ENCODE peak calls at places on chromosomes 7 and 10, in seven cellular contexts. T is mammary epithelial cell, P is A549, L is psoas muscle, Y is ovary, O is osteoblast, W is brain microvascular endothelial cell. Q is an unnamed sample.

GRCh38 chr7:128361463-128362441 is at the start of gene PRRT4:
- DNase-seq in W (no peak), Y (peak), O (peak), T (no peak), L (peak), P (peak), Q (no peak)

GRCh38 chr7:100489824-100490223 is 6.1 kb downstream of the NYAP1 start:
- DNase-seq in Y (peak), P (peak), O (peak), T (peak), L (no peak), W (peak), Q (no peak)

GRCh38 chr10:119680050-119680449 is 28.9 kb downstream of the BAG3 start:
- DNase-seq in Y (no peak), P (peak), O (peak), T (peak), L (no peak), W (peak), Q (no peak)

GRCh38 chr7:83514977-83515376 is 134.0 kb downstream of the SEMA3E start:
- DNase-seq in P (no peak), W (no peak), Y (no peak), L (no peak), O (no peak), T (no peak), Q (no peak)

GRCh38 chr7:37442268-37442667 is 6.4 kb downstream of the ELMO1 start:
- DNase-seq in Y (no peak), T (no peak), L (no peak), W (no peak), O (no peak), P (no peak), Q (no peak)

GRCh38 chr7:12403287-12404181 is at the start of gene VWDE:
- DNase-seq in Y (no peak), W (no peak), P (peak), T (peak), O (peak), L (no peak), Q (no peak)

GRCh38 chr7:77403957-77404356 is 12.2 kb downstream of the GSAP start:
- DNase-seq in P (no peak), Y (no peak), T (no peak), O (no peak), L (no peak), W (no peak), Q (no peak)

GRCh38 chr7:24764972-24765744 is 7.9 kb upstream of the GSDME start:
- DNase-seq in O (no peak), W (peak), L (no peak), Y (no peak), T (no peak), P (no peak), Q (no peak)

GRCh38 chr10:95784279-95784913 is 28.4 kb downstream of the ENTPD1 start:
- DNase-seq in W (no peak), P (no peak), Y (no peak), T (no peak), O (no peak), L (no peak), Q (no peak)

GRCh38 chr10:119818889-119819270 is 53.8 kb downstream of the MCMBP start:
- DNase-seq in P (no peak), Y (no peak), T (no peak), O (no peak), W (no peak), L (no peak), Q (no peak)

GRCh38 chr10:6138456-6138855 is 49.6 kb downstream of the RBM17 start:
- DNase-seq in P (no peak), Y (no peak), W (no peak), O (no peak), L (no peak), T (no peak), Q (no peak)

GRCh38 chr7:40916811-40917210 is 782.0 kb downstream of the SUGCT start:
- DNase-seq in T (no peak), Y (no peak), W (no peak), O (no peak), P (no peak), L (no peak), Q (no peak)

GRCh38 chr7:22156205-22156604 is 200.7 kb downstream of the RAPGEF5 start:
- DNase-seq in Y (no peak), P (peak), L (no peak), W (peak), O (peak), T (peak), Q (no peak)

GRCh38 chr7:3559178-3559765 is 258.2 kb downstream of the SDK1 start:
- DNase-seq in Y (peak), P (peak), W (peak), L (no peak), O (peak), T (peak), Q (no peak)

GRCh38 chr7:28778781-28779180 is 179.3 kb downstream of the TRIL start:
- DNase-seq in Y (no peak), L (no peak), O (no peak), P (no peak), W (no peak), T (no peak), Q (no peak)

GRCh38 chr7:71244023-71244422 is 112.1 kb downstream of the GALNT17 start:
- DNase-seq in T (no peak), P (no peak), Y (no peak), W (no peak), L (no peak), O (no peak), Q (no peak)

GRCh38 chr7:147879116-147879750 is 711.3 kb upstream of the C7orf33 start:
- DNase-seq in W (no peak), O (no peak), L (no peak), T (no peak), P (no peak), Y (no peak), Q (no peak)

GRCh38 chr10:106107711-106108110 is 1056.8 kb downstream of the SORCS1 start:
- DNase-seq in T (peak), Y (no peak), O (no peak), W (peak), L (no peak), P (no peak), Q (no peak)

GRCh38 chr7:27238979-27239779 is 3.4 kb upstream of the EVX1 start:
- DNase-seq in W (no peak), T (no peak), L (no peak), Y (no peak), O (no peak), P (no peak), Q (no peak)

GRCh38 chr7:15399446-15399845 is 162.4 kb downstream of the AGMO start:
- DNase-seq in W (no peak), P (no peak), Y (no peak), O (peak), L (no peak), T (no peak), Q (no peak)

GRCh38 chr7:138926241-138926612 is 55.0 kb downstream of the KIAA1549 start:
- DNase-seq in W (no peak), Y (no peak), L (no peak), P (no peak), O (no peak), T (no peak), Q (no peak)

GRCh38 chr10:521844-522243 is 167.6 kb downstream of the DIP2C start:
- DNase-seq in W (no peak), L (peak), Y (no peak), T (no peak), P (no peak), O (no peak), Q (no peak)

GRCh38 chr7:55568613-55569268 is 3.6 kb downstream of the VOPP1 start:
- DNase-seq in T (no peak), P (no peak), O (peak), L (no peak), W (no peak), Y (no peak), Q (no peak)

GRCh38 chr7:38539477-38540081 is 91.6 kb downstream of the AMPH start:
- DNase-seq in O (no peak), P (no peak), W (no peak), Y (no peak), T (no peak), L (no peak), Q (no peak)

GRCh38 chr10:50325449-50326188 is 74.3 kb upstream of the ASAH2 start:
- DNase-seq in T (peak), Y (peak), W (peak), P (peak), O (peak), L (peak), Q (peak)

GRCh38 chr10:126734957-126735356 is 64.5 kb upstream of the C10orf90 start:
- DNase-seq in P (no peak), O (no peak), T (peak), W (no peak), L (no peak), Y (no peak), Q (no peak)

GRCh38 chr10:120948889-120949382 is 97.8 kb downstream of the WDR11 start:
- DNase-seq in L (peak), Y (peak), T (peak), O (peak), P (no peak), W (peak), Q (peak)

GRCh38 chr7:27235387-27236052 is 7.1 kb upstream of the EVX1 start:
- DNase-seq in O (peak), T (peak), Y (peak), P (peak), L (no peak), W (peak), Q (no peak)

GRCh38 chr10:119216137-119216536 is 8.8 kb downstream of the GRK5 start:
- DNase-seq in W (no peak), T (no peak), O (no peak), Y (no peak), L (no peak), P (no peak), Q (no peak)

GRCh38 chr10:91907914-91908357 is 1.4 kb downstream of the FGFBP3 start:
- DNase-seq in Y (no peak), P (peak), O (peak), W (no peak), L (no peak), T (no peak), Q (no peak)

GRCh38 chr10:91907033-91907594 is 2.2 kb downstream of the FGFBP3 start:
- DNase-seq in O (no peak), L (no peak), P (no peak), T (no peak), W (no peak), Y (no peak), Q (no peak)

DNA sequence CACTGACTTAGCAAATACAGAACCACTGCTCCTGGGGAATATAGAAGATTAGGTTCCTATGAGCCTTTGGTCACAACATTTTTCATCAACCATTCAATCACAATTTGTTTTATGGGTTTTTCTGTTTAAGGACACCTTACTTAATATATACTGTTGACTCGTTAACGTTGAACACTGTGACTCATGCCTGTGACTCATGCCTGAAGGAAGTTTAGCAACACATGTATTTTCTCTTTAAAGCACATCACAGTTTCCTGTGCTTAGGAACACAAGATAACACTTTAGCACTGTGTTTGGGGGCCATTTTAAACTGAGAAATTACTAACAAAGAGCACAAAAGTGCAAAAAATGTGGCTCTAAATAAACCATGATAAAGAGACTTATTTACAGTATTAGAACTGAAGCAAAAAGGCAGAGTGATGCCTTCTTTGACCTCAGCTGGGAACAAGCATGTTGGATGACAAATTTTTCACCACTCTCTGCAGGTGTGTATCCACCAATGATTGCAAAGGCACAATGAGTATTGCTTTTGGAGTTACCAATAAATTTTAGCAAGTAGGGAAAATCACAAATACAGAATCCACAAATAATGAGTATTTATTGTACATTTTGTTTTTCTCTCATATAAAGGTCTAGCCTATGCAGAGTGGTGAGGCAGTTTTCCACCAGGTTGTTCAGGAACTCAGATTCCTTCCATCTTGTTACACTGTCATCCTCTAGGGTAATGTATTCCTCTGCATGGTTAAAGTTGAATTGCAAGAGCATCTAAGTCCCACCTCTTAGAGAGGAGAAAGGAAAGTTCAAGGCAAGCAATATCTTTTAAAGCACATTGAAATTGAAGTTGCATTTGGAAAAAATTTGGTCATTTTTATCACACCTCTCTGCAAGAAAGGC is 7.3 kb downstream of the FGFBP3 start:
- DNase-seq in W (peak), L (no peak), Y (peak), P (peak), T (peak), O (peak), Q (no peak)
- H3K27ac ChIP-seq in W (peak), L (peak), Y (no peak), P (peak), T (peak), O (peak), Q (no peak)

GRCh38 chr10:22619111-22619510 is 95.3 kb downstream of the PIP4K2A start:
- DNase-seq in L (no peak), O (no peak), P (no peak), W (no peak), Y (no peak), T (no peak), Q (no peak)

GRCh38 chr10:22622242-22622806 is 92.1 kb downstream of the PIP4K2A start:
- DNase-seq in L (no peak), T (no peak), O (no peak), P (no peak), Y (no peak), W (no peak), Q (no peak)

GRCh38 chr10:22620929-22621328 is 93.4 kb downstream of the PIP4K2A start:
- DNase-seq in Y (no peak), T (no peak), O (no peak), L (no peak), W (no peak), P (no peak), Q (no peak)

GRCh38 chr10:22621726-22622125 is 92.7 kb downstream of the PIP4K2A start:
- DNase-seq in Y (no peak), O (no peak), L (no peak), W (no peak), P (no peak), T (no peak), Q (no peak)

GRCh38 chr10:22620140-22620857 is 94.1 kb downstream of the PIP4K2A start:
- DNase-seq in O (peak), T (peak), L (peak), W (peak), P (peak), Y (peak), Q (peak)
- H3K27ac ChIP-seq in O (peak), T (peak), L (no peak), W (peak), P (peak), Y (peak), Q (peak)

GRCh38 chr7:106110885-106111670 is 1.0 kb downstream of the SYPL1 start:
- DNase-seq in W (peak), P (no peak), O (peak), Y (no peak), T (no peak), L (no peak), Q (no peak)
- H3K27ac ChIP-seq in W (peak), P (peak), O (peak), Y (peak), T (peak), L (peak), Q (peak)

GRCh38 chr7:152501506-152501905 is 65.7 kb upstream of the KMT2C start:
- DNase-seq in P (no peak), O (no peak), T (no peak), W (no peak), L (no peak), Y (no peak), Q (no peak)

GRCh38 chr7:152492952-152493351 is 57.1 kb upstream of the KMT2C start:
- DNase-seq in T (no peak), Y (no peak), P (no peak), L (no peak), W (no peak), O (no peak), Q (no peak)

DNA sequence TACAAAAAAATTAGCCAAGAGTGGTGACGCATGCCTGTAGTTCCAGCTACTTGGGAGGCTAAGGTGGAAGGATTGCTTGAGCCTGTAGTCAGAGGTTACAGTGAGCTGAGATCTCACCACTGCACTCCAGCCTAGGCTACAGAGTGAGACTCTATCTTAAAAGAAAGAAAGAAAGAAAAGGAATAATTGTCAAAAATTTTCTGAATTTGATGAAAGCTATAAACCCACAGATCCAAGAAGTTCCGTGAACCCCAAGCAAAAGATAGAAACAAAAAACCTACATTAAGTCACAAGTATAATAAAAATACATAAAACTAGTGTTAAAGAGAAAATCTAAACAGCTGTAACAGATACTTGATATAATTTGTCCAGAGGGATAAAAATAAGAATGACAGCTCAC is 60.1 kb upstream of the KMT2C start:
- DNase-seq in P (no peak), O (no peak), L (no peak), W (no peak), Y (no peak), T (no peak), Q (no peak)
- H3K27ac ChIP-seq in P (no peak), O (no peak), L (no peak), W (no peak), Y (no peak), T (no peak), Q (no peak)

GRCh38 chr7:111841596-111842209 is 279.4 kb upstream of the IMMP2L start:
- DNase-seq in Y (no peak), L (no peak), W (no peak), O (no peak), T (no peak), P (no peak), Q (no peak)
- H3K27ac ChIP-seq in Y (no peak), L (no peak), W (no peak), O (no peak), T (no peak), P (no peak), Q (no peak)

GRCh38 chr10:87927091-87927490 is 63.7 kb downstream of the PTEN start:
- DNase-seq in O (no peak), T (no peak), L (no peak), W (no peak), P (no peak), Y (no peak), Q (no peak)

GRCh38 chr10:87921934-87922688 is 58.7 kb downstream of the PTEN start:
- DNase-seq in T (no peak), L (no peak), W (no peak), O (no peak), P (no peak), Y (no peak), Q (no peak)

GRCh38 chr10:87928996-87929395 is 65.6 kb downstream of the PTEN start:
- DNase-seq in P (no peak), O (no peak), T (no peak), W (no peak), L (no peak), Y (no peak), Q (no peak)

GRCh38 chr10:87923233-87923632 is 59.8 kb downstream of the PTEN start:
- DNase-seq in T (no peak), Y (no peak), O (no peak), L (no peak), W (no peak), P (no peak), Q (no peak)

GRCh38 chr10:87925570-87925969 is 62.1 kb downstream of the PTEN start:
- DNase-seq in T (peak), L (no peak), O (no peak), P (no peak), W (no peak), Y (no peak), Q (no peak)
- H3K27ac ChIP-seq in T (no peak), L (no peak), O (no peak), P (no peak), W (no peak), Y (no peak), Q (no peak)